ENCODE peak calls at places on chromosomes 11 and 22, in five cellular contexts. O is esophagus muscularis mucosa, A is upper lobe of left lung, D is HCT116, C is endothelial cell of umbilical vein. F is an unnamed sample.

GRCh38 chr11:92589512-92589911 is 364.9 kb downstream of the FAT3 start:
- DNase-seq in C (no peak), D (no peak), O (no peak), A (no peak), F (no peak)

GRCh38 chr22:39405346-39406085 is 5.9 kb downstream of the TAB1 start:
- DNase-seq in A (peak; percentile 73), C (peak; percentile 35), D (no peak), O (no peak), F (no peak)

GRCh38 chr22:20823264-20823663 is 35.3 kb downstream of the PI4KA start:
- DNase-seq in C (no peak), D (no peak), A (no peak), O (no peak), F (no peak)

GRCh38 chr11:43937434-43938411 is 4.7 kb upstream of the C11orf96 start:
- DNase-seq in D (peak; percentile 27), A (no peak), O (no peak), C (peak; percentile 28), F (no peak)

GRCh38 chr11:68269414-68270081 is 2.2 kb downstream of the C11orf24 start:
- DNase-seq in C (no peak), A (no peak), O (no peak), D (no peak), F (no peak)

GRCh38 chr11:503179-503981 is 3.7 kb downstream of the RNH1 start:
- DNase-seq in D (no peak), A (peak; percentile 88), O (no peak), C (no peak), F (peak; percentile 80)

GRCh38 chr11:57001674-57002401 is 13.1 kb downstream of the OR5AK2 start:
- DNase-seq in O (no peak), D (no peak), C (peak; percentile 2), A (peak; percentile 3), F (no peak)

GRCh38 chr11:72238040-72238450 is 5.9 kb downstream of the PHOX2A start:
- DNase-seq in C (peak; percentile 51), A (peak; percentile 89), O (no peak), D (peak; percentile 44), F (peak; percentile 88)

GRCh38 chr11:93957553-93957952 is 63.6 kb upstream of the HEPHL1 start:
- DNase-seq in C (no peak), A (no peak), O (no peak), D (no peak), F (no peak)

GRCh38 chr11:120522021-120522420 is 10.5 kb downstream of the GRIK4 start:
- DNase-seq in D (no peak), C (no peak), A (no peak), O (no peak), F (no peak)

GRCh38 chr11:45021692-45022130 is 71.0 kb upstream of the TP53I11 start:
- DNase-seq in D (no peak), O (peak; percentile 94), C (peak; percentile 41), A (peak; percentile 84), F (no peak)

GRCh38 chr11:103673773-103674172 is 362.7 kb upstream of the DDI1 start:
- DNase-seq in D (no peak), C (peak; percentile 64), A (no peak), O (no peak), F (no peak)

GRCh38 chr11:66880484-66881211 is 23.8 kb downstream of the LRFN4 start:
- DNase-seq in O (no peak), A (no peak), C (no peak), D (no peak), F (no peak)

GRCh38 chr22:32576553-32577255 is 102.1 kb downstream of the FBXO7 start:
- DNase-seq in C (no peak), D (no peak), O (no peak), A (no peak), F (no peak)

GRCh38 chr11:5815534-5815933 is 6.8 kb downstream of the OR52N2 start:
- DNase-seq in A (no peak), O (no peak), C (no peak), D (no peak), F (no peak)

GRCh38 chr11:1837171-1838076 is 1.4 kb upstream of the TNNI2 start:
- DNase-seq in C (peak; percentile 19), D (no peak), A (peak; percentile 82), O (no peak), F (peak; percentile 98)

GRCh38 chr11:114243461-114244372 is 52.5 kb upstream of the NNMT start:
- DNase-seq in D (no peak), C (no peak), A (no peak), O (no peak), F (no peak)

GRCh38 chr11:94309757-94310156 is 5.4 kb downstream of the IZUMO1R start:
- DNase-seq in O (peak; percentile 64), C (no peak), D (no peak), A (no peak), F (no peak)

DNA sequence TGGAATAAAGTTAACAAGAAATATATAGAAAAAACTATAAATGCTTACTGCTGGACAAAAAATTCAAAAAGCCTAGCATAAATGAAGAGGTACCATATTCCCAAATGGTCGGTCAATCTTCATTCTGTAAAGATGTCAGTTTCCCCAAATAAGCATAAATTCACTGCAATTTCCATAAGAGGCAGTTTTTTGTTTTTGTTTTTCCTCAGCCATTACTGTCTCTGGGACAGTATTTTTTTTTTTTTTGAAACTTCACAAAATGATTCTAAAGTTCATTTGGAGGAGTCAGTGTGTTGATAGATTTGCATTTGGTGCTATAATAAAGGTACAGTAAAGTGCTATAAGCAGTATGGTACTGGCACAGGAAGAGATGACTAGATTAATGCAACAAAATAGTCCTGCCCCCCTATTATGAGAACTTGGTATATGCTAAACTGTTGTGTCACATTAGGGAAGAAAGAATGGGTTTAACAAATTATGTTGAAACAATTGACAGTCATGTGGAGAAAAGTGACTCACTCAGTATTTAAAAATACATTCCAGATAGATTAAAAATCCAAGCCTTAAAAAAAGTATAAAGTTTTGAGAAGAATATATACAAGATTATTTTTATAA is 2.5 kb upstream of the FTH1 start:
- DNase-seq in O (no peak), D (no peak), C (peak; percentile 86), A (no peak), F (no peak)
- TF ChIP-seq POLR2A in O (no peak), D (no peak), C (no peak), A (no peak), F (no peak)

DNA sequence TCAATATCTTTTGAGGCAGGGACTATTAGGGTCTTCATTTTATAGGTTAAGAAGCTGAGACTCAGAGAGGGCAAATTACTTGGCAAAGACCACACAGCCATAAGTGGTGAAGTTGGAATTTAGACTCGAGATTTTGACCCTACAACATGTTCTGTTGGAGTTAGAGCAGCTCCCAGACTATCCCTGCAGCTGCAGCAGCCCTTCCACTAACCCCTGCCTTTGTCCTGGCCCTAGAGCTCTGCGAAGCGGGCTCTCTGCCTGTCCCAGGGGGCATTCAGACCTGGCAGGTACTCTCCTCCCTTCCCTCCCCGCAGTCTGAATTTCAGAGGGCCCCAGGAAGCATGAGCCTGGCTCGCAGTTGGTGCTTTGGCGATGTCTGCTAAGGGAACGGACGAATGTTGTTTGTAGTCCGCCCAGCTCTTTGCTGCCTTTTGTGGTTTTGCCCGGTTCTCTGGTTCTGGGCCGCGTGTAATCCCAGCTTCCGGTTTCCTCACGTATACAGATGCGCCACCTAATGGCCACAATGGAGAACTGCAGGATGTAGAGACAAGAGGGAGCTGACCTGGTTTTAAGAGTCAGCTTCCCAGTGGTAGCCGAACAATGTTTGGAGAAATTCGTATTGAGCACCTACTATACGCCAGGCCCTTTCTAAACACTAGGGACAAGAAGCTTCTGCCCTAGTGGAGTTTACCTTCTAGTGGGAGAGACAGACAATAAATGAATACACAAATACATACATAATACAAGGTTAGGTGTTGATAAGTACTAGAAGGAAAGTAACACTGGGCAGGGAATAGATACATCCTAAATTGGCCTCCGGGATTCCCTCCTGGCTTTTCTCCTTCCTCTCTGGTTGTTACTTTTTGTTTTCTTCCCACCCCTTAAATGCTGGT is 125.2 kb downstream of the ST3GAL4 start:
- DNase-seq in A (no peak), C (peak; percentile 76), D (peak; percentile 79), O (peak; percentile 96), F (peak; percentile 67)
- TF ChIP-seq POLR2AphosphoS5 in A (peak; percentile 38), C (no peak), D (peak; percentile 47), O (peak; percentile 60), F (no peak)

GRCh38 chr22:19177164-19178064 is 1.1 kb downstream of the SLC25A1 start:
- DNase-seq in D (no peak), C (no peak), O (no peak), A (peak; percentile 85), F (no peak)
- TF ChIP-seq POLR2A in D (no peak), C (no peak), O (no peak), A (no peak), F (no peak)

GRCh38 chr11:8730697-8731020 is 48.1 kb downstream of the RPL27A start:
- DNase-seq in C (no peak), D (no peak), O (no peak), A (no peak), F (no peak)

GRCh38 chr11:8731647-8732188 is 49.1 kb downstream of the RPL27A start:
- DNase-seq in O (no peak), C (no peak), A (no peak), D (no peak), F (no peak)

GRCh38 chr11:8732276-8732675 is 49.7 kb downstream of the RPL27A start:
- DNase-seq in C (peak; percentile 42), O (no peak), A (no peak), D (no peak), F (no peak)

GRCh38 chr11:8728566-8728965 is 46.0 kb downstream of the RPL27A start:
- DNase-seq in D (no peak), O (no peak), A (no peak), C (no peak), F (no peak)

DNA sequence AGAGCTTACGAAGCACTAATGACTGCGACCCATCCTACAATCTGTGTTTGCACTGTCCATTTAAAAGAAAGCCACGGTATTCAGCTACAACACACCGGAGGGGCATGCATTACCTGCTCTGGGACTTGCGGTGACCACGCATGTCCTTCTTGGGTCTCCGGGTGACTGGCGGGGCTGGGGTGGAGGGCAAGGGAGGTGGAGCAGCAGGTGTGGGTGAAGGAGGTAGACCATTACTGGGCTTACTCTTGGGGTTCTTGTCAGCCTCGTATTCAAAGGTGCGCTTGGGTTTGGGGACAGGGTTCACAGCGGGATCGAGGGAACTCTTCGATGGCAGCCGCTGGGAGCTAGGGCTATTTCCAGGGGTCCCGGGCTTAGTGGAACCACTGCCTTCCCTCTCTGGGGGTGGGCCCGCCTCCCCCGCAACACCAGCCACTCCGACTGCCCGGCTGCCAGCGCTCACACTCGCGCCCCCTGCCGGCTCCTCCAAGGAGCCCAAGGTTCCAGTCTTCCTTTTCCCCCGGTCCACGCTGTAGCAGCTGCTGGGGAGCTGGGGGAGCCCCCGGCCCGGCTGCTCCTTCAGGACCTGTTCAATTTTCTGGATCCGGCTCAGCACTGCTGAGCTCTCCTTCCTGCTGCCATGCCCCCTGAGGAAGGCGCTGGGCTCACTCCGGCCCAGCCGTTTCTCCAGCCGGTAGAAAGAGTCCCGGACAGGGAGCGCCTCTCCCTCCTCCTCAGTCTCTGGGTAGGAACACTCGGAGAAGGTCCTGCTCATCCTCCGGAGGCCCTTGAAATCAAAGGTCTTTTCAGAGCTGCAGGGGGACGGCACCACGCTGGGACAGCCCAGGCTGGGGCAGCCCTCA is 47.5 kb downstream of the RPL27A start:
- DNase-seq in O (no peak), C (no peak), D (no peak), A (peak; percentile 76), F (no peak)
- TF ChIP-seq POLR2AphosphoS5 in O (no peak), C (no peak), D (no peak), A (no peak), F (no peak)

F was measured in GM12892.